ENCODE peak calls at places on chromosomes 2 and 18, in eight cellular contexts. B is left ventricle myocardium superior; C is activated CD8-positive, alpha-beta T cell treated with anti-CD3 and anti-CD28 coated beads for 36 hours; Z is T-cell; X is stimulated activated naive CD8-positive, alpha-beta T cell treated with anti-CD3 and anti-CD28 coated beads, Interleukin-15, amount 100 ng/mL, for 72 hours; E is A549; O is K562; K is foreskin keratinocyte. J is an unnamed sample.

GRCh38 chr2:143717053-143717452 is 587.8 kb downstream of the ARHGAP15 start:
- ATAC-seq in K (no peak), E (no peak), X (no peak), O (no peak), C (no peak), Z (no peak), B (no peak), J (no peak)

GRCh38 chr2:197239434-197239833 is 71.1 kb downstream of the ANKRD44 start:
- ATAC-seq in X (peak), O (no peak), Z (no peak), E (no peak), K (no peak), B (no peak), C (peak), J (peak)

GRCh38 chr2:8058652-8059051 is 623.2 kb upstream of the ID2 start:
- ATAC-seq in K (no peak), B (peak), E (no peak), C (no peak), X (no peak), Z (no peak), O (no peak), J (no peak)

GRCh38 chr2:70946832-70947442 is 11.2 kb downstream of the ATP6V1B1 start:
- ATAC-seq in E (peak), X (no peak), C (no peak), O (peak), Z (peak), K (peak), B (peak), J (peak)

GRCh38 chr2:121211689-121212151 is 73.3 kb downstream of the TFCP2L1 start:
- ATAC-seq in X (peak), B (no peak), Z (no peak), C (no peak), K (peak), O (no peak), E (peak), J (no peak)

GRCh38 chr2:152098033-152098797 is 629 bp downstream of the CACNB4 start:
- ATAC-seq in C (no peak), O (no peak), K (peak), E (peak), Z (peak), B (peak), X (peak), J (peak)

GRCh38 chr2:218832520-218832919 is 917 bp upstream of the PRKAG3 start:
- ATAC-seq in Z (no peak), B (peak), E (peak), K (no peak), C (no peak), X (no peak), O (no peak), J (no peak)

GRCh38 chr18:6058941-6059340 is 163.6 kb upstream of the TMEM200C start:
- ATAC-seq in Z (no peak), E (no peak), B (peak), K (no peak), C (no peak), X (no peak), O (no peak), J (no peak)

GRCh38 chr2:42492691-42493467 is 903 bp downstream of the KCNG3 start:
- ATAC-seq in O (no peak), C (peak), Z (peak), K (no peak), E (no peak), X (peak), B (no peak), J (no peak)

GRCh38 chr2:85429213-85429923 is 10.9 kb downstream of the SH2D6 start:
- ATAC-seq in O (peak), K (no peak), E (no peak), C (peak), Z (no peak), X (peak), B (no peak), J (no peak)

GRCh38 chr2:120395686-120396518 is 50.0 kb downstream of the INHBB start:
- ATAC-seq in O (no peak), X (no peak), B (no peak), E (no peak), K (no peak), C (no peak), Z (no peak), J (no peak)

GRCh38 chr2:218031771-218032257 is 29.0 kb upstream of the TNS1 start:
- ATAC-seq in K (peak), O (no peak), E (no peak), Z (no peak), B (no peak), X (no peak), C (no peak), J (no peak)

GRCh38 chr2:231684314-231685223 is 23.8 kb upstream of the PTMA start:
- ATAC-seq in X (no peak), E (no peak), C (no peak), Z (no peak), K (no peak), O (no peak), B (peak), J (no peak)

J was measured in activated T-helper 17 cell treated with anti-CD3 and anti-CD28 coated beads, Interleukin-2, amount 50 U/mL, for 72 hours.